ENCODE peak calls at places on chromosomes 3 and 15, in nine cellular contexts. O is left cardiac atrium, C is dorsolateral prefrontal cortex, A is islet precursor cell, Z is colonic mucosa, G is anterior cingulate cortex, T is kidney epithelial cell, M is nephron progenitor cell, I is head of caudate nucleus. S is an unnamed sample.

GRCh38 chr3:126021224-126021623 is 52.2 kb downstream of the ROPN1B start:
- DNase-seq in Z (no peak), C (no peak), M (no peak), A (peak; percentile 25), O (no peak), T (no peak), G (no peak), I (no peak), S (no peak)

GRCh38 chr3:123312331-123313265 is 110.9 kb downstream of the SEC22A start:
- DNase-seq in Z (no peak), G (no peak), I (no peak), T (no peak), O (no peak), M (no peak), C (no peak), A (no peak), S (no peak)

GRCh38 chr3:170745211-170745718 is 124.7 kb downstream of the RPL22L1 start:
- DNase-seq in I (no peak), G (no peak), O (no peak), T (peak; percentile 67), A (no peak), C (no peak), M (no peak), Z (no peak), S (no peak)

GRCh38 chr3:171977860-171978259 is 61.5 kb upstream of the FNDC3B start:
- DNase-seq in C (no peak), T (no peak), O (no peak), G (no peak), M (no peak), A (no peak), I (no peak), Z (no peak), S (no peak)

GRCh38 chr15:78311292-78311691 is 11.9 kb upstream of the SKIC8 start:
- DNase-seq in I (no peak), T (no peak), Z (no peak), C (no peak), G (no peak), O (no peak), M (no peak), A (peak; percentile 34), S (peak; percentile 16)

GRCh38 chr3:112635674-112636073 is 5.3 kb downstream of the CCDC80 start:
- DNase-seq in M (no peak), T (no peak), I (no peak), O (no peak), A (no peak), C (no peak), Z (peak; percentile 30), G (no peak), S (no peak)

GRCh38 chr3:193250492-193250891 is 9.5 kb downstream of the PLAAT1 start:
- DNase-seq in I (no peak), G (no peak), Z (no peak), O (no peak), A (no peak), M (no peak), T (no peak), C (no peak), S (no peak)

GRCh38 chr3:141959921-141960554 is 83.6 kb downstream of the ATP1B3 start:
- DNase-seq in I (no peak), O (no peak), T (no peak), C (no peak), A (no peak), Z (no peak), G (no peak), M (no peak), S (no peak)

GRCh38 chr3:132351222-132351806 is 34.1 kb downstream of the ACP3 start:
- DNase-seq in A (no peak), I (no peak), T (no peak), M (no peak), C (no peak), Z (no peak), G (no peak), O (no peak), S (no peak)

GRCh38 chr3:195096053-195096452 is 174.9 kb downstream of the XXYLT1 start:
- DNase-seq in G (no peak), T (no peak), O (peak; percentile 10), M (no peak), Z (no peak), A (no peak), I (no peak), C (no peak), S (peak; percentile 65)

S was measured in mesenteric fat pad.